ENCODE peak calls at places on chromosomes 7 and 10, in five cellular contexts. One of them, this sample, is unnamed.
A peak's percentile ranks its signal among the peaks of the same experiment; 100 is the strongest.

GRCh38 chr7:120043250-120043649 is 229.7 kb upstream of the KCND2 start:
- DNase-seq in vagina: no peak
- DNase-seq in HCT116: no peak
- DNase-seq in GM23248: no peak
- DNase-seq in small intestine: no peak
- DNase-seq in this sample: no peak

GRCh38 chr10:117938104-117938503 is 108.6 kb downstream of the RAB11FIP2 start:
- DNase-seq in vagina: no peak
- DNase-seq in HCT116: no peak
- DNase-seq in GM23248: no peak
- DNase-seq in small intestine: no peak
- DNase-seq in this sample: no peak

GRCh38 chr7:27160147-27160545 is 3.7 kb upstream of the HOXA7 start:
- DNase-seq in vagina: no peak
- DNase-seq in HCT116: no peak
- DNase-seq in GM23248: no peak
- DNase-seq in small intestine: no peak
- DNase-seq in this sample: peak; percentile 18

GRCh38 chr10:48943096-48943495 is 3.5 kb upstream of the LRRC18 start:
- DNase-seq in vagina: no peak
- DNase-seq in HCT116: no peak
- DNase-seq in GM23248: no peak
- DNase-seq in small intestine: no peak
- DNase-seq in this sample: no peak

GRCh38 chr10:68861253-68861652 is 33.9 kb downstream of the STOX1 start:
- DNase-seq in vagina: no peak
- DNase-seq in HCT116: peak; percentile 15
- DNase-seq in GM23248: peak; percentile 3
- DNase-seq in small intestine: no peak
- DNase-seq in this sample: no peak

GRCh38 chr10:109166935-109167334 is 756.4 kb downstream of the XPNPEP1 start:
- DNase-seq in vagina: no peak
- DNase-seq in HCT116: no peak
- DNase-seq in GM23248: peak; percentile 42
- DNase-seq in small intestine: no peak
- DNase-seq in this sample: no peak

GRCh38 chr7:133770863-133771492 is 356.2 kb upstream of the LRGUK start:
- DNase-seq in vagina: no peak
- DNase-seq in HCT116: no peak
- DNase-seq in GM23248: peak; percentile 58
- DNase-seq in small intestine: no peak
- DNase-seq in this sample: peak; percentile 13

GRCh38 chr7:75534727-75535307 is 42.7 kb downstream of the SPDYE5 start:
- DNase-seq in vagina: no peak
- DNase-seq in HCT116: no peak
- DNase-seq in GM23248: peak; percentile 77
- DNase-seq in small intestine: no peak
- DNase-seq in this sample: no peak

GRCh38 chr10:125341611-125342010 is 181.2 kb upstream of the CTBP2 start:
- DNase-seq in vagina: no peak
- DNase-seq in HCT116: no peak
- DNase-seq in GM23248: no peak
- DNase-seq in small intestine: no peak
- DNase-seq in this sample: no peak

GRCh38 chr7:42338231-42339222 is 101.5 kb upstream of the GLI3 start:
- DNase-seq in vagina: no peak
- DNase-seq in HCT116: no peak
- DNase-seq in GM23248: peak; percentile 86
- DNase-seq in small intestine: no peak
- DNase-seq in this sample: no peak

GRCh38 chr7:139958599-139959380 is 104.0 kb downstream of the PARP12 start:
- DNase-seq in vagina: no peak
- DNase-seq in HCT116: no peak
- DNase-seq in GM23248: no peak
- DNase-seq in small intestine: no peak
- DNase-seq in this sample: no peak

GRCh38 chr10:75049316-75050285 is 61.9 kb upstream of the SAMD8 start:
- DNase-seq in vagina: no peak
- DNase-seq in HCT116: no peak
- DNase-seq in GM23248: no peak
- DNase-seq in small intestine: no peak
- DNase-seq in this sample: no peak

GRCh38 chr7:38658916-38659315 is 27.7 kb upstream of the AMPH start:
- DNase-seq in vagina: no peak
- DNase-seq in HCT116: no peak
- DNase-seq in GM23248: peak; percentile 65
- DNase-seq in small intestine: no peak
- DNase-seq in this sample: no peak

GRCh38 chr10:6089334-6090219 is 743 bp downstream of the RBM17 start:
- DNase-seq in vagina: no peak
- DNase-seq in HCT116: no peak
- DNase-seq in GM23248: peak; percentile 64
- DNase-seq in small intestine: peak; percentile 49
- DNase-seq in this sample: peak; percentile 50

GRCh38 chr7:135716677-135717238 is 11.2 kb downstream of the SLC13A4 start:
- DNase-seq in vagina: no peak
- DNase-seq in HCT116: no peak
- DNase-seq in GM23248: peak; percentile 87
- DNase-seq in small intestine: no peak
- DNase-seq in this sample: no peak

GRCh38 chr10:35739998-35740397 is 97.9 kb upstream of the FZD8 start:
- DNase-seq in vagina: no peak
- DNase-seq in HCT116: no peak
- DNase-seq in GM23248: peak; percentile 56
- DNase-seq in small intestine: no peak
- DNase-seq in this sample: no peak

GRCh38 chr10:112953760-112954159 is 3.7 kb downstream of the TCF7L2 start:
- DNase-seq in vagina: no peak
- DNase-seq in HCT116: no peak
- DNase-seq in GM23248: peak; percentile 69
- DNase-seq in small intestine: no peak
- DNase-seq in this sample: peak; percentile 20

GRCh38 chr10:111429288-111430028 is 352.6 kb downstream of the ADRA2A start:
- DNase-seq in vagina: no peak
- DNase-seq in HCT116: no peak
- DNase-seq in GM23248: peak; percentile 27
- DNase-seq in small intestine: no peak
- DNase-seq in this sample: no peak

GRCh38 chr7:1974714-1975113 is 258.0 kb downstream of the MAD1L1 start:
- DNase-seq in vagina: no peak
- DNase-seq in HCT116: no peak
- DNase-seq in GM23248: no peak
- DNase-seq in small intestine: no peak
- DNase-seq in this sample: no peak

GRCh38 chr10:77180794-77181193 is 456.8 kb downstream of the KCNMA1 start:
- DNase-seq in vagina: no peak
- DNase-seq in HCT116: no peak
- DNase-seq in GM23248: peak; percentile 36
- DNase-seq in small intestine: no peak
- DNase-seq in this sample: no peak

GRCh38 chr10:118931436-118931835 is 98.1 kb upstream of the NANOS1 start:
- DNase-seq in vagina: no peak
- DNase-seq in HCT116: no peak
- DNase-seq in GM23248: no peak
- DNase-seq in small intestine: no peak
- DNase-seq in this sample: no peak

GRCh38 chr10:60607409-60607808 is 170.9 kb upstream of the CDK1 start:
- DNase-seq in vagina: no peak
- DNase-seq in HCT116: no peak
- DNase-seq in GM23248: no peak
- DNase-seq in small intestine: no peak
- DNase-seq in this sample: no peak

GRCh38 chr7:11343818-11344413 is 370.2 kb downstream of the PHF14 start:
- DNase-seq in vagina: no peak
- DNase-seq in HCT116: peak; percentile 22
- DNase-seq in GM23248: peak; percentile 61
- DNase-seq in small intestine: peak; percentile 35
- DNase-seq in this sample: peak; percentile 68

GRCh38 chr10:4240641-4241197 is 455.7 kb upstream of the KLF6 start:
- DNase-seq in vagina: no peak
- DNase-seq in HCT116: no peak
- DNase-seq in GM23248: peak; percentile 86
- DNase-seq in small intestine: no peak
- DNase-seq in this sample: no peak

GRCh38 chr7:55178292-55178862 is 159.6 kb downstream of the EGFR start:
- DNase-seq in vagina: no peak
- DNase-seq in HCT116: no peak
- DNase-seq in GM23248: no peak
- DNase-seq in small intestine: no peak
- DNase-seq in this sample: no peak
- H3K27ac ChIP-seq in vagina: peak overlapping the region; percentile 79
- H3K27ac ChIP-seq in HCT116: no peak overlapping the region
- H3K27ac ChIP-seq in GM23248: no peak overlapping the region
- H3K27ac ChIP-seq in small intestine: peak overlapping the region; percentile 37
- H3K27ac ChIP-seq in this sample: peak overlapping the region; percentile 85

GRCh38 chr7:99109108-99110051 is 34.5 kb downstream of the SMURF1 start:
- DNase-seq in vagina: no peak
- DNase-seq in HCT116: no peak
- DNase-seq in GM23248: peak; percentile 44
- DNase-seq in small intestine: no peak
- DNase-seq in this sample: no peak
- H3K27ac ChIP-seq in vagina: peak overlapping the region; percentile 9
- H3K27ac ChIP-seq in HCT116: no peak overlapping the region
- H3K27ac ChIP-seq in GM23248: peak overlapping the region; percentile 71
- H3K27ac ChIP-seq in small intestine: peak overlapping the region; percentile 43
- H3K27ac ChIP-seq in this sample: peak overlapping the region; percentile 31

GRCh38 chr10:24278519-24278889 is 69.6 kb downstream of the KIAA1217 start:
- DNase-seq in vagina: no peak
- DNase-seq in HCT116: no peak
- DNase-seq in GM23248: no peak
- DNase-seq in small intestine: no peak
- DNase-seq in this sample: peak; percentile 13

GRCh38 chr10:24279166-24279565 is 70.2 kb downstream of the KIAA1217 start:
- DNase-seq in vagina: no peak
- DNase-seq in HCT116: no peak
- DNase-seq in GM23248: no peak
- DNase-seq in small intestine: no peak
- DNase-seq in this sample: no peak

GRCh38 chr10:24277771-24278518 is 69.0 kb downstream of the KIAA1217 start:
- DNase-seq in vagina: no peak
- DNase-seq in HCT116: no peak
- DNase-seq in GM23248: peak; percentile 28
- DNase-seq in small intestine: no peak
- DNase-seq in this sample: peak; percentile 41

GRCh38 chr10:24272374-24272773 is 63.4 kb downstream of the KIAA1217 start:
- DNase-seq in vagina: no peak
- DNase-seq in HCT116: no peak
- DNase-seq in GM23248: no peak
- DNase-seq in small intestine: no peak
- DNase-seq in this sample: no peak

GRCh38 chr10:24277277-24277676 is 68.3 kb downstream of the KIAA1217 start:
- DNase-seq in vagina: no peak
- DNase-seq in HCT116: no peak
- DNase-seq in GM23248: no peak
- DNase-seq in small intestine: no peak
- DNase-seq in this sample: no peak
- H3K27ac ChIP-seq in vagina: no peak overlapping the region
- H3K27ac ChIP-seq in HCT116: no peak overlapping the region
- H3K27ac ChIP-seq in GM23248: no peak overlapping the region
- H3K27ac ChIP-seq in small intestine: no peak overlapping the region
- H3K27ac ChIP-seq in this sample: peak overlapping the region; percentile 75

GRCh38 chr7:22723642-22724041 is 3.4 kb upstream of the IL6 start:
- DNase-seq in vagina: no peak
- DNase-seq in HCT116: no peak
- DNase-seq in GM23248: peak; percentile 60
- DNase-seq in small intestine: no peak
- DNase-seq in this sample: no peak

GRCh38 chr7:22723171-22723601 is 3.8 kb upstream of the IL6 start:
- DNase-seq in vagina: no peak
- DNase-seq in HCT116: no peak
- DNase-seq in GM23248: peak; percentile 58
- DNase-seq in small intestine: no peak
- DNase-seq in this sample: peak; percentile 34

GRCh38 chr7:22722596-22722995 is 4.4 kb upstream of the IL6 start:
- DNase-seq in vagina: no peak
- DNase-seq in HCT116: no peak
- DNase-seq in GM23248: no peak
- DNase-seq in small intestine: no peak
- DNase-seq in this sample: no peak

GRCh38 chr7:22718911-22719420 is 8.0 kb upstream of the IL6 start:
- DNase-seq in vagina: no peak
- DNase-seq in HCT116: no peak
- DNase-seq in GM23248: peak; percentile 33
- DNase-seq in small intestine: no peak
- DNase-seq in this sample: no peak

GRCh38 chr7:22720791-22721786 is 5.9 kb upstream of the IL6 start:
- DNase-seq in vagina: no peak
- DNase-seq in HCT116: no peak
- DNase-seq in GM23248: no peak
- DNase-seq in small intestine: no peak
- DNase-seq in this sample: no peak
- H3K27ac ChIP-seq in vagina: no peak overlapping the region
- H3K27ac ChIP-seq in HCT116: no peak overlapping the region
- H3K27ac ChIP-seq in GM23248: no peak overlapping the region
- H3K27ac ChIP-seq in small intestine: no peak overlapping the region
- H3K27ac ChIP-seq in this sample: no peak overlapping the region

This sample was measured in hepatocyte.